ENCODE peak calls at places on chromosomes 5 and 9, in seven cellular contexts. One of them, this sample, is unnamed.
A peak's percentile ranks its signal among the peaks of the same experiment; 100 is the strongest.

GRCh38 chr9:3028535-3028934 is 184.6 kb upstream of the PUM3 start:
- DNase-seq in stomach: no peak
- DNase-seq in dorsolateral prefrontal cortex: no peak
- DNase-seq in endodermal cell: no peak
- DNase-seq in GM10248: no peak
- DNase-seq in fibroblast of lung: peak; percentile 3
- DNase-seq in psoas muscle: no peak
- DNase-seq in this sample: no peak

GRCh38 chr5:150544606-150545219 is 36.8 kb downstream of the NDST1 start:
- DNase-seq in stomach: peak; percentile 82
- DNase-seq in endodermal cell: peak; percentile 96
- DNase-seq in fibroblast of lung: peak; percentile 27
- DNase-seq in GM10248: peak; percentile 95
- DNase-seq in psoas muscle: peak; percentile 88
- DNase-seq in dorsolateral prefrontal cortex: peak; percentile 67
- DNase-seq in this sample: peak; percentile 65

GRCh38 chr9:82504620-82505019 is 516.0 kb downstream of the SPATA31D1 start:
- DNase-seq in stomach: no peak
- DNase-seq in fibroblast of lung: no peak
- DNase-seq in GM10248: no peak
- DNase-seq in psoas muscle: no peak
- DNase-seq in endodermal cell: peak; percentile 64
- DNase-seq in dorsolateral prefrontal cortex: no peak
- DNase-seq in this sample: no peak

GRCh38 chr5:66436721-66437120 is 159.5 kb upstream of the MAST4 start:
- DNase-seq in GM10248: no peak
- DNase-seq in endodermal cell: peak; percentile 61
- DNase-seq in psoas muscle: no peak
- DNase-seq in stomach: no peak
- DNase-seq in fibroblast of lung: no peak
- DNase-seq in dorsolateral prefrontal cortex: no peak
- DNase-seq in this sample: no peak

GRCh38 chr5:61744690-61745619 is 412.9 kb downstream of the ZSWIM6 start:
- DNase-seq in GM10248: no peak
- DNase-seq in fibroblast of lung: no peak
- DNase-seq in dorsolateral prefrontal cortex: no peak
- DNase-seq in stomach: peak; percentile 42
- DNase-seq in endodermal cell: no peak
- DNase-seq in psoas muscle: no peak
- DNase-seq in this sample: no peak

GRCh38 chr9:134751630-134752029 is 110.0 kb downstream of the COL5A1 start:
- DNase-seq in endodermal cell: no peak
- DNase-seq in GM10248: no peak
- DNase-seq in stomach: no peak
- DNase-seq in dorsolateral prefrontal cortex: no peak
- DNase-seq in psoas muscle: no peak
- DNase-seq in fibroblast of lung: no peak
- DNase-seq in this sample: no peak

GRCh38 chr5:69498384-69498783 is 5.8 kb downstream of the OCLN start:
- DNase-seq in dorsolateral prefrontal cortex: no peak
- DNase-seq in psoas muscle: no peak
- DNase-seq in endodermal cell: no peak
- DNase-seq in GM10248: no peak
- DNase-seq in stomach: no peak
- DNase-seq in fibroblast of lung: peak; percentile 52
- DNase-seq in this sample: no peak

GRCh38 chr9:130045657-130046450 is 2.9 kb upstream of the FNBP1 start:
- DNase-seq in dorsolateral prefrontal cortex: no peak
- DNase-seq in stomach: no peak
- DNase-seq in endodermal cell: no peak
- DNase-seq in GM10248: no peak
- DNase-seq in psoas muscle: no peak
- DNase-seq in fibroblast of lung: no peak
- DNase-seq in this sample: no peak

GRCh38 chr5:93821892-93822291 is 80.5 kb upstream of the POU5F2 start:
- DNase-seq in dorsolateral prefrontal cortex: no peak
- DNase-seq in stomach: no peak
- DNase-seq in psoas muscle: no peak
- DNase-seq in GM10248: no peak
- DNase-seq in endodermal cell: no peak
- DNase-seq in fibroblast of lung: no peak
- DNase-seq in this sample: no peak

GRCh38 chr5:74641014-74641777 is 668 bp upstream of the ENC1 start:
- DNase-seq in GM10248: peak; percentile 35
- DNase-seq in endodermal cell: peak; percentile 90
- DNase-seq in stomach: peak; percentile 80
- DNase-seq in psoas muscle: peak; percentile 86
- DNase-seq in fibroblast of lung: peak; percentile 86
- DNase-seq in dorsolateral prefrontal cortex: peak; percentile 81
- DNase-seq in this sample: peak; percentile 80

GRCh38 chr5:24103624-24104023 is 541.2 kb downstream of the CDH10 start:
- DNase-seq in fibroblast of lung: no peak
- DNase-seq in GM10248: no peak
- DNase-seq in stomach: no peak
- DNase-seq in endodermal cell: no peak
- DNase-seq in dorsolateral prefrontal cortex: no peak
- DNase-seq in psoas muscle: no peak
- DNase-seq in this sample: no peak

GRCh38 chr5:101976933-101977332 is 319.2 kb downstream of the SLCO4C1 start:
- DNase-seq in GM10248: no peak
- DNase-seq in fibroblast of lung: no peak
- DNase-seq in psoas muscle: no peak
- DNase-seq in endodermal cell: no peak
- DNase-seq in dorsolateral prefrontal cortex: no peak
- DNase-seq in stomach: no peak
- DNase-seq in this sample: no peak

GRCh38 chr5:54895816-54896341 is 89.5 kb downstream of the ESM1 start:
- DNase-seq in endodermal cell: peak; percentile 66
- DNase-seq in fibroblast of lung: peak; percentile 65
- DNase-seq in dorsolateral prefrontal cortex: peak; percentile 48
- DNase-seq in stomach: peak; percentile 50
- DNase-seq in psoas muscle: no peak
- DNase-seq in GM10248: no peak
- DNase-seq in this sample: no peak

GRCh38 chr9:89996106-89996505 is 391.3 kb downstream of the GADD45G start:
- DNase-seq in stomach: no peak
- DNase-seq in GM10248: no peak
- DNase-seq in fibroblast of lung: no peak
- DNase-seq in psoas muscle: no peak
- DNase-seq in dorsolateral prefrontal cortex: no peak
- DNase-seq in endodermal cell: peak; percentile 50
- DNase-seq in this sample: no peak

GRCh38 chr9:33737811-33738606 is 57.4 kb upstream of the PRSS3 start:
- DNase-seq in stomach: peak; percentile 44
- DNase-seq in dorsolateral prefrontal cortex: no peak
- DNase-seq in fibroblast of lung: peak; percentile 44
- DNase-seq in psoas muscle: no peak
- DNase-seq in endodermal cell: peak; percentile 88
- DNase-seq in GM10248: peak; percentile 41
- DNase-seq in this sample: no peak
- TF ChIP-seq CTCF in stomach: peak; percentile 41
- TF ChIP-seq CTCF in dorsolateral prefrontal cortex: peak; percentile 21
- TF ChIP-seq CTCF in fibroblast of lung: peak; percentile 81
- TF ChIP-seq CTCF in psoas muscle: peak; percentile 41
- TF ChIP-seq CTCF in endodermal cell: peak; percentile 87
- TF ChIP-seq CTCF in GM10248: peak; percentile 56
- TF ChIP-seq CTCF in this sample: no peak

DNA sequence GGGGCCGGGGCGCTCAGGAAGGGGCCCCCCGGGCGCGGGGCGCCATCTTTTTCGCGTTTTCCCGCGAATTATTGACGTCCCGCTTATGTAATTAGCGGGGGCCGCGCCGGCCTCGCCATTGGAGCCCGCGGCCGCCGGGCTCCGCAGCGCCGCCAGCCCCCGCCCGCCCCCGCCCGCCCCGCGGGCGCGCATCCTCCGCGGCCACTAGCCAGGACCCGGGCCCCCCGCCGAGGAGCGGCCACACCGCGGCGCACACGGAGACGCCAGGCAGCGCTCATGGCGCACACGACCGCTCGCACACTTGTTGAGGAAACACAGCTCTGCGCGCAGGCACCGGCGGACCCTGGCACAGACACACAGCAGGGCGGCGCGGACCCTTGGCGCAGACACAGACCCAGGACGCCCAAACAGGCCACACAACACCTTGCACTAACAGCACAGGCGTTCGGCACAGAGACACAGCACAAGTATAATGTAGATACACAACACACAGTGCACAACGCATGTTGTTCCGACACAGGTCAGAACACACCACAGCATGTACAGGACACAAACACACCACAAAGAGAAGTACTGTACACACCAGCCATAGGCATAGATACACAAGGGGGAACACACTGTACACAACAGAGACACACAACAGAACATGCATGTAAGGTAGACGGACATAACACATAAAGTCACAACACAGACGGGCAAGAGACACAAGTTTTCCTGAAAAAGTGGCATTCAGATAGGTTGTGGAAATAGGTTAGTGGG is 467 bp upstream of the PHF19 start:
- DNase-seq in fibroblast of lung: peak; percentile 55
- DNase-seq in GM10248: peak; percentile 85
- DNase-seq in stomach: peak; percentile 57
- DNase-seq in dorsolateral prefrontal cortex: peak; percentile 69
- DNase-seq in endodermal cell: peak; percentile 79
- DNase-seq in psoas muscle: peak; percentile 82
- DNase-seq in this sample: peak; percentile 62
- TF ChIP-seq CTCF in fibroblast of lung: peak; percentile 17
- TF ChIP-seq CTCF in GM10248: peak; percentile 39
- TF ChIP-seq CTCF in stomach: no peak
- TF ChIP-seq CTCF in dorsolateral prefrontal cortex: no peak
- TF ChIP-seq CTCF in endodermal cell: no peak
- TF ChIP-seq CTCF in psoas muscle: no peak
- TF ChIP-seq CTCF in this sample: peak; percentile 10

GRCh38 chr9:132004323-132004722 is 75.3 kb downstream of the MED27 start:
- DNase-seq in endodermal cell: no peak
- DNase-seq in stomach: no peak
- DNase-seq in GM10248: no peak
- DNase-seq in dorsolateral prefrontal cortex: no peak
- DNase-seq in fibroblast of lung: no peak
- DNase-seq in psoas muscle: no peak
- DNase-seq in this sample: no peak

GRCh38 chr9:132006657-132007370 is 72.9 kb downstream of the MED27 start:
- DNase-seq in stomach: no peak
- DNase-seq in psoas muscle: no peak
- DNase-seq in fibroblast of lung: peak; percentile 58
- DNase-seq in endodermal cell: peak; percentile 84
- DNase-seq in dorsolateral prefrontal cortex: no peak
- DNase-seq in GM10248: peak; percentile 60
- DNase-seq in this sample: no peak

GRCh38 chr9:132003904-132004303 is 75.8 kb downstream of the MED27 start:
- DNase-seq in dorsolateral prefrontal cortex: no peak
- DNase-seq in stomach: no peak
- DNase-seq in GM10248: peak; percentile 47
- DNase-seq in fibroblast of lung: no peak
- DNase-seq in psoas muscle: no peak
- DNase-seq in endodermal cell: no peak
- DNase-seq in this sample: no peak

GRCh38 chr9:132007371-132007701 is 72.3 kb downstream of the MED27 start:
- DNase-seq in GM10248: no peak
- DNase-seq in psoas muscle: no peak
- DNase-seq in fibroblast of lung: no peak
- DNase-seq in endodermal cell: no peak
- DNase-seq in dorsolateral prefrontal cortex: no peak
- DNase-seq in stomach: no peak
- DNase-seq in this sample: no peak

DNA sequence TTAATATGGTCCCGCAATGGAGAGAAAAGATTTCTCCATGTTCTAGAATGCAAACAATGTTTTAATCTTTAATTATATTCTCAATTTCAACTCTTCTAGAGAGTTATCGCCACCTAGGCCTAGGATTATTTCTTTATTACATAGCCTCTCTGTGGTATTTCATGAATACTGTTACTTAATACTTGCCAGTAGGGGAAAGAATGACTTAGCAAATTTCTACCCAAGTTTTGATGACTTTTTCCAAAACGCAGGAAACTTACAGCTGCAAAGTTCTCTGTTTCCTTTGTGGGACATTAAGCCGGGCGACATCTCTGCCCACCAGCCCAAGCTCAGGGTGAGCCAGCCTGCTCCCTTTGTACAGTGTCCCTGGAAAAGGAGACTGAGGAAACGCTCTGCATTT is 73.8 kb downstream of the MED27 start:
- DNase-seq in endodermal cell: no peak
- DNase-seq in fibroblast of lung: peak; percentile 32
- DNase-seq in psoas muscle: no peak
- DNase-seq in dorsolateral prefrontal cortex: no peak
- DNase-seq in GM10248: no peak
- DNase-seq in stomach: no peak
- DNase-seq in this sample: no peak
- TF ChIP-seq CTCF in endodermal cell: no peak
- TF ChIP-seq CTCF in fibroblast of lung: no peak
- TF ChIP-seq CTCF in psoas muscle: no peak
- TF ChIP-seq CTCF in dorsolateral prefrontal cortex: no peak
- TF ChIP-seq CTCF in GM10248: no peak
- TF ChIP-seq CTCF in stomach: no peak
- TF ChIP-seq CTCF in this sample: no peak

DNA sequence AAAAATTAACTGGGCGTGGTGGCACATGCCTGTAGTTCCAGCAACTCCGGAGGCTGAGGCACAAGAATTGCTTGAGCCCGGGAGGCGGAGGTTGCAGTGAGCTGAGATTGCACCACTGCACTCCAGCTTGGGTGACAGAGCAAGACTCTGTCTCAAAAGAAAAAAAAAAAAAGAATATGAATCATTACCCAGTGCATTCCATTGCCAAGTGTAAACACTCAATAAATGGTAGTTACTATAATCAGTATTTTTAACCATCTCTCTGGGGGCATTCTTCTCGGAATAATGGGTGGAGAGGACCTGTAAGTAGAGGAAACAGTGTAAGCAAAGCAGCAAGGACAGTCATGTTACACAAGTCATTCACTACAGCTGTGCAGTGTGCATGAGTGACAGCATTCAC is 13.8 kb upstream of the RANBP17 start:
- DNase-seq in dorsolateral prefrontal cortex: no peak
- DNase-seq in endodermal cell: no peak
- DNase-seq in fibroblast of lung: peak; percentile 23
- DNase-seq in psoas muscle: no peak
- DNase-seq in stomach: no peak
- DNase-seq in GM10248: no peak
- DNase-seq in this sample: no peak
- TF ChIP-seq CTCF in dorsolateral prefrontal cortex: no peak
- TF ChIP-seq CTCF in endodermal cell: no peak
- TF ChIP-seq CTCF in fibroblast of lung: no peak
- TF ChIP-seq CTCF in psoas muscle: no peak
- TF ChIP-seq CTCF in stomach: no peak
- TF ChIP-seq CTCF in GM10248: no peak
- TF ChIP-seq CTCF in this sample: no peak

GRCh38 chr5:167708449-167708848 is 583.0 kb upstream of the WWC1 start:
- DNase-seq in psoas muscle: no peak
- DNase-seq in dorsolateral prefrontal cortex: no peak
- DNase-seq in stomach: no peak
- DNase-seq in fibroblast of lung: no peak
- DNase-seq in endodermal cell: peak; percentile 66
- DNase-seq in GM10248: no peak
- DNase-seq in this sample: no peak
- TF ChIP-seq CTCF in psoas muscle: no peak
- TF ChIP-seq CTCF in dorsolateral prefrontal cortex: no peak
- TF ChIP-seq CTCF in stomach: no peak
- TF ChIP-seq CTCF in fibroblast of lung: no peak
- TF ChIP-seq CTCF in endodermal cell: peak; percentile 70
- TF ChIP-seq CTCF in GM10248: no peak
- TF ChIP-seq CTCF in this sample: no peak

GRCh38 chr9:36258170-36258988 is at the start of gene GNE:
- DNase-seq in stomach: peak; percentile 96
- DNase-seq in endodermal cell: peak; percentile 98
- DNase-seq in psoas muscle: peak; percentile 99
- DNase-seq in dorsolateral prefrontal cortex: peak; percentile 99
- DNase-seq in GM10248: peak; percentile 95
- DNase-seq in fibroblast of lung: peak; percentile 95
- DNase-seq in this sample: peak; percentile 99
- TF ChIP-seq CTCF in stomach: no peak
- TF ChIP-seq CTCF in endodermal cell: no peak
- TF ChIP-seq CTCF in psoas muscle: no peak
- TF ChIP-seq CTCF in dorsolateral prefrontal cortex: no peak
- TF ChIP-seq CTCF in GM10248: no peak
- TF ChIP-seq CTCF in fibroblast of lung: no peak
- TF ChIP-seq CTCF in this sample: no peak